ENCODE peak calls at places on chromosomes 6 and 20, in seven cellular contexts. T, B, O, H, N, G and K are unnamed samples.

GRCh38 chr6:130913119-130913518 is 85.9 kb downstream of the SMLR1 start:
- DNase-seq in T (no peak), G (no peak), O (no peak), N (no peak), H (no peak), B (no peak), K (no peak)

GRCh38 chr6:37624606-37625574 is 72.8 kb downstream of the MDGA1 start:
- DNase-seq in H (no peak), B (peak; percentile 81), T (no peak), G (no peak), N (no peak), O (peak; percentile 55), K (no peak)

GRCh38 chr6:163775313-163775712 is 360.8 kb downstream of the QKI start:
- DNase-seq in H (no peak), B (no peak), T (no peak), O (no peak), N (no peak), G (no peak), K (no peak)

GRCh38 chr6:139882234-139882633 is 507.8 kb upstream of the CITED2 start:
- DNase-seq in T (no peak), H (no peak), B (no peak), G (no peak), O (no peak), N (no peak), K (no peak)

GRCh38 chr20:14992071-14992654 is 654.8 kb upstream of the FLRT3 start:
- DNase-seq in O (no peak), G (no peak), H (no peak), T (no peak), B (no peak), N (no peak), K (no peak)

GRCh38 chr20:39042279-39043150 is 80.4 kb downstream of the DHX35 start:
- DNase-seq in O (no peak), T (peak; percentile 38), N (no peak), H (no peak), B (no peak), G (no peak), K (no peak)

GRCh38 chr6:129331450-129332138 is 378.4 kb downstream of the ARHGAP18 start:
- DNase-seq in G (no peak), B (no peak), T (no peak), N (no peak), H (no peak), O (no peak), K (no peak)

GRCh38 chr6:30272032-30272431 is 54.7 kb upstream of the TRIM39 start:
- DNase-seq in H (no peak), O (no peak), N (no peak), G (no peak), T (no peak), B (no peak), K (no peak)

GRCh38 chr6:79984261-79984660 is 20.2 kb upstream of the TTK start:
- DNase-seq in O (no peak), T (no peak), N (no peak), G (no peak), H (no peak), B (no peak), K (no peak)

GRCh38 chr6:162854228-162854627 is 126.5 kb downstream of the PACRG start:
- DNase-seq in N (no peak), H (no peak), G (no peak), B (no peak), T (no peak), O (no peak), K (no peak)

GRCh38 chr20:8287328-8287727 is 155.3 kb downstream of the PLCB1 start:
- DNase-seq in H (no peak), O (no peak), B (no peak), G (no peak), T (no peak), N (no peak), K (no peak)

GRCh38 chr20:59031326-59032022 is 661 bp downstream of the ATP5F1E start:
- DNase-seq in H (no peak), N (no peak), O (no peak), G (no peak), T (no peak), B (no peak), K (no peak)

GRCh38 chr20:41436679-41437078 is 70.1 kb upstream of the EMILIN3 start:
- DNase-seq in O (no peak), N (no peak), G (no peak), B (no peak), H (no peak), T (no peak), K (peak; percentile 6)

GRCh38 chr6:33966536-33966935 is 162.7 kb upstream of the MLN start:
- DNase-seq in G (no peak), N (no peak), H (no peak), T (no peak), B (no peak), O (no peak), K (no peak)

GRCh38 chr6:120511712-120512111 is 822.6 kb downstream of the TBC1D32 start:
- DNase-seq in G (no peak), N (no peak), B (no peak), H (no peak), T (no peak), O (no peak), K (no peak)

GRCh38 chr6:45416700-45417099 is 39.0 kb upstream of the SUPT3H start:
- DNase-seq in H (no peak), O (no peak), N (no peak), B (no peak), T (no peak), G (no peak), K (no peak)

GRCh38 chr20:18527836-18528235 is 20.1 kb downstream of the SEC23B start:
- DNase-seq in N (no peak), H (no peak), G (no peak), O (no peak), T (no peak), B (no peak), K (no peak)

GRCh38 chr6:72238900-72239299 is 352.6 kb downstream of the RIMS1 start:
- DNase-seq in H (no peak), T (no peak), O (no peak), G (no peak), N (no peak), B (no peak), K (no peak)

GRCh38 chr6:35081426-35081851 is 59.7 kb downstream of the TCP11 start:
- DNase-seq in H (no peak), G (no peak), N (no peak), B (no peak), T (no peak), O (peak; percentile 19), K (no peak)

GRCh38 chr6:163620670-163621330 is 206.3 kb downstream of the QKI start:
- DNase-seq in G (no peak), H (no peak), B (no peak), O (no peak), N (no peak), T (no peak), K (no peak)

GRCh38 chr6:113376847-113377165 is 480.3 kb upstream of the MARCKS start:
- DNase-seq in T (no peak), B (no peak), H (no peak), O (no peak), N (no peak), G (no peak), K (no peak)

GRCh38 chr6:38728203-38728602 is 13.1 kb downstream of the DNAH8 start:
- DNase-seq in H (no peak), N (no peak), O (no peak), G (no peak), B (no peak), T (no peak), K (no peak)

GRCh38 chr6:7045746-7046145 is 62.0 kb upstream of the RREB1 start:
- DNase-seq in B (no peak), G (no peak), H (no peak), T (no peak), O (no peak), N (no peak), K (no peak)
- H3K4me3 ChIP-seq in B (no peak overlapping the region), G (no peak overlapping the region), H (no peak overlapping the region), T (no peak overlapping the region), O (no peak overlapping the region), N (no peak overlapping the region), K (no peak overlapping the region)

GRCh38 chr6:111668410-111668809 is 62.7 kb upstream of the TRAF3IP2 start:
- DNase-seq in G (no peak), H (no peak), B (no peak), T (no peak), N (no peak), O (no peak), K (no peak)
- TF ChIP-seq CTCF in G (no peak), H (no peak), B (no peak), T (peak; percentile 31), N (no peak), O (no peak), K (peak; percentile 56)

GRCh38 chr6:10487668-10488327 is 33.4 kb upstream of the GCNT2 start:
- DNase-seq in N (no peak), H (no peak), T (no peak), B (no peak), O (no peak), G (no peak), K (no peak)
- H3K4me3 ChIP-seq in N (no peak overlapping the region), H (no peak overlapping the region), T (no peak overlapping the region), B (no peak overlapping the region), O (no peak overlapping the region), G (no peak overlapping the region), K (no peak overlapping the region)

DNA sequence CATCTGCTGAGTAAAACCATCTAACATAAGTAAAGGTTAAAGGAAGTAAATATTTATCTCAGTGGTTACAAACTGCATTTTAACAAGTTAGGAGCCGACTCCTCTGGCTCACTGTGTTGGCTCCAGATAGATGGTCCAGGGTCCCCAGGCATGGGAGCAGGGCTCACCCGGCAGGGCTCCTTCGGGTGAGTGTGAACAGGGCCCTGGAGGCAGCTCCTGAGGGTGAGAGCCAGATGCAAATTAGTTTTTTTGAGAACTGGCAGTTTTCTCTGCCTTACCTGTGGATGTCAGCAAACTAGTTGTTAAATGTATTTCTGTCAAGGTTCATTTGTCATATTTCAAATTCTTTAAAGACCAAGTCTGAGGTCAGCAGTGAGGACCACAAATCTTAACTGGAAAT is 21.5 kb downstream of the TPBG start:
- DNase-seq in B (no peak), G (no peak), H (no peak), T (no peak), O (no peak), N (no peak), K (no peak)
- TF ChIP-seq CTCF in B (no peak), G (no peak), H (no peak), T (no peak), O (no peak), N (no peak), K (no peak)

GRCh38 chr6:99613398-99613704 is 6.7 kb downstream of the PRDM13 start:
- DNase-seq in O (peak; percentile 37), N (no peak), G (no peak), H (no peak), T (no peak), B (peak; percentile 56), K (no peak)
- H3K4me3 ChIP-seq in O (peak overlapping the region; percentile 24), N (peak overlapping the region; percentile 34), G (peak overlapping the region; percentile 13), H (no peak overlapping the region), T (peak overlapping the region; percentile 2), B (no peak overlapping the region), K (peak overlapping the region; percentile 31)

GRCh38 chr20:31934968-31935764 is 16.7 kb downstream of the PDRG1 start:
- DNase-seq in B (no peak), H (no peak), G (no peak), T (no peak), N (no peak), O (no peak), K (no peak)
- TF ChIP-seq CTCF in B (no peak), H (no peak), G (no peak), T (no peak), N (no peak), O (no peak), K (no peak)